ENCODE peak calls at places on chromosomes 6 and 20, in four cellular contexts. One of them, this sample, is unnamed.

GRCh38 chr6:42278131-42278853 is 60.6 kb upstream of the MRPS10 start:
- ATAC-seq in activated CD8-positive, alpha-beta T cell treated with anti-CD3 and anti-CD28 coated beads, Interleukin-2, amount 10 ng/mL, durations not matched to agents 7 days and 5 days: peak; percentile 84
- ATAC-seq in CD4-positive, CD25-positive, alpha-beta regulatory T cell: peak; percentile 52
- ATAC-seq in upper lobe of right lung: no peak
- ATAC-seq in this sample: peak; percentile 72

GRCh38 chr20:1386323-1386722 is 6.5 kb downstream of the FKBP1A start:
- ATAC-seq in CD4-positive, CD25-positive, alpha-beta regulatory T cell: no peak
- ATAC-seq in activated CD8-positive, alpha-beta T cell treated with anti-CD3 and anti-CD28 coated beads, Interleukin-2, amount 10 ng/mL, durations not matched to agents 7 days and 5 days: no peak
- ATAC-seq in upper lobe of right lung: no peak
- ATAC-seq in this sample: no peak

GRCh38 chr6:45988635-45989034 is 27.0 kb downstream of the CLIC5 start:
- ATAC-seq in CD4-positive, CD25-positive, alpha-beta regulatory T cell: no peak
- ATAC-seq in upper lobe of right lung: no peak
- ATAC-seq in activated CD8-positive, alpha-beta T cell treated with anti-CD3 and anti-CD28 coated beads, Interleukin-2, amount 10 ng/mL, durations not matched to agents 7 days and 5 days: no peak
- ATAC-seq in this sample: no peak

GRCh38 chr6:145271086-145271485 is 464.2 kb downstream of the EPM2A start:
- ATAC-seq in CD4-positive, CD25-positive, alpha-beta regulatory T cell: no peak
- ATAC-seq in upper lobe of right lung: no peak
- ATAC-seq in activated CD8-positive, alpha-beta T cell treated with anti-CD3 and anti-CD28 coated beads, Interleukin-2, amount 10 ng/mL, durations not matched to agents 7 days and 5 days: no peak
- ATAC-seq in this sample: no peak

GRCh38 chr20:17841751-17842191 is 126.8 kb downstream of the SNX5 start:
- ATAC-seq in activated CD8-positive, alpha-beta T cell treated with anti-CD3 and anti-CD28 coated beads, Interleukin-2, amount 10 ng/mL, durations not matched to agents 7 days and 5 days: no peak
- ATAC-seq in upper lobe of right lung: no peak
- ATAC-seq in CD4-positive, CD25-positive, alpha-beta regulatory T cell: no peak
- ATAC-seq in this sample: no peak

GRCh38 chr6:28124350-28124970 is at the start of gene ZSCAN16:
- ATAC-seq in CD4-positive, CD25-positive, alpha-beta regulatory T cell: peak; percentile 90
- ATAC-seq in upper lobe of right lung: peak; percentile 99
- ATAC-seq in activated CD8-positive, alpha-beta T cell treated with anti-CD3 and anti-CD28 coated beads, Interleukin-2, amount 10 ng/mL, durations not matched to agents 7 days and 5 days: peak; percentile 99
- ATAC-seq in this sample: peak; percentile 97

GRCh38 chr6:2961971-2962370 is 9.4 kb downstream of the SERPINB6 start:
- ATAC-seq in activated CD8-positive, alpha-beta T cell treated with anti-CD3 and anti-CD28 coated beads, Interleukin-2, amount 10 ng/mL, durations not matched to agents 7 days and 5 days: no peak
- ATAC-seq in upper lobe of right lung: peak; percentile 79
- ATAC-seq in CD4-positive, CD25-positive, alpha-beta regulatory T cell: no peak
- ATAC-seq in this sample: no peak

GRCh38 chr6:27667016-27667415 is 194.1 kb upstream of the ZNF184 start:
- ATAC-seq in CD4-positive, CD25-positive, alpha-beta regulatory T cell: no peak
- ATAC-seq in upper lobe of right lung: no peak
- ATAC-seq in activated CD8-positive, alpha-beta T cell treated with anti-CD3 and anti-CD28 coated beads, Interleukin-2, amount 10 ng/mL, durations not matched to agents 7 days and 5 days: no peak
- ATAC-seq in this sample: no peak

GRCh38 chr6:129635396-129636164 is 74.4 kb downstream of the ARHGAP18 start:
- ATAC-seq in upper lobe of right lung: no peak
- ATAC-seq in activated CD8-positive, alpha-beta T cell treated with anti-CD3 and anti-CD28 coated beads, Interleukin-2, amount 10 ng/mL, durations not matched to agents 7 days and 5 days: no peak
- ATAC-seq in CD4-positive, CD25-positive, alpha-beta regulatory T cell: no peak
- ATAC-seq in this sample: no peak

GRCh38 chr6:120966321-120966720 is 368.0 kb downstream of the TBC1D32 start:
- ATAC-seq in upper lobe of right lung: no peak
- ATAC-seq in activated CD8-positive, alpha-beta T cell treated with anti-CD3 and anti-CD28 coated beads, Interleukin-2, amount 10 ng/mL, durations not matched to agents 7 days and 5 days: no peak
- ATAC-seq in CD4-positive, CD25-positive, alpha-beta regulatory T cell: no peak
- ATAC-seq in this sample: no peak

GRCh38 chr6:142774292-142774691 is 170.7 kb downstream of the HIVEP2 start:
- ATAC-seq in CD4-positive, CD25-positive, alpha-beta regulatory T cell: no peak
- ATAC-seq in upper lobe of right lung: no peak
- ATAC-seq in activated CD8-positive, alpha-beta T cell treated with anti-CD3 and anti-CD28 coated beads, Interleukin-2, amount 10 ng/mL, durations not matched to agents 7 days and 5 days: no peak
- ATAC-seq in this sample: peak; percentile 76

GRCh38 chr6:74715362-74716068 is 490.3 kb downstream of the COL12A1 start:
- ATAC-seq in CD4-positive, CD25-positive, alpha-beta regulatory T cell: no peak
- ATAC-seq in activated CD8-positive, alpha-beta T cell treated with anti-CD3 and anti-CD28 coated beads, Interleukin-2, amount 10 ng/mL, durations not matched to agents 7 days and 5 days: no peak
- ATAC-seq in upper lobe of right lung: no peak
- ATAC-seq in this sample: no peak

GRCh38 chr6:156934054-156934424 is 156.9 kb downstream of the ARID1B start:
- ATAC-seq in upper lobe of right lung: no peak
- ATAC-seq in CD4-positive, CD25-positive, alpha-beta regulatory T cell: no peak
- ATAC-seq in activated CD8-positive, alpha-beta T cell treated with anti-CD3 and anti-CD28 coated beads, Interleukin-2, amount 10 ng/mL, durations not matched to agents 7 days and 5 days: no peak
- ATAC-seq in this sample: no peak

GRCh38 chr6:4319992-4320683 is 184.8 kb upstream of the ECI2 start:
- ATAC-seq in CD4-positive, CD25-positive, alpha-beta regulatory T cell: no peak
- ATAC-seq in activated CD8-positive, alpha-beta T cell treated with anti-CD3 and anti-CD28 coated beads, Interleukin-2, amount 10 ng/mL, durations not matched to agents 7 days and 5 days: no peak
- ATAC-seq in upper lobe of right lung: peak; percentile 38
- ATAC-seq in this sample: no peak